ENCODE peak calls at places on chromosomes 5 and 9, in six cellular contexts. E is heart right ventricle; B is mucosa of descending colon; I is choroid plexus epithelial cell; K is stimulated activated CD8-positive, alpha-beta memory T cell treated with anti-CD3 and anti-CD28 coated beads, Interleukin-7, amount 100 ng/mL, for 24 hours; H is M059J. F is an unnamed sample.
A peak's percentile ranks its signal among the peaks of the same experiment; 100 is the strongest.

GRCh38 chr5:122937914-122938313 is 92.5 kb downstream of the SNX24 start:
- DNase-seq in B (no peak), E (peak; percentile 26), H (no peak), I (peak; percentile 25), K (no peak), F (no peak)

GRCh38 chr5:171342362-171343111 is 33.5 kb downstream of the TLX3 start:
- DNase-seq in B (no peak), H (peak; percentile 59), I (peak; percentile 84), E (peak; percentile 15), K (no peak), F (peak; percentile 67)

GRCh38 chr5:75078035-75078434 is 25.7 kb upstream of the GCNT4 start:
- DNase-seq in I (no peak), K (no peak), E (no peak), H (no peak), B (no peak), F (no peak)

GRCh38 chr5:67702008-67702407 is 505.4 kb upstream of the CD180 start:
- DNase-seq in I (no peak), K (no peak), H (no peak), E (no peak), B (no peak), F (no peak)

GRCh38 chr5:134586866-134587524 is 45.6 kb downstream of the SAR1B start:
- DNase-seq in H (peak; percentile 62), B (peak; percentile 89), I (peak; percentile 86), K (peak; percentile 85), E (peak; percentile 78), F (peak; percentile 75)

GRCh38 chr9:79134654-79135053 is 437.1 kb upstream of the TLE4 start:
- DNase-seq in I (peak; percentile 37), B (no peak), H (peak; percentile 91), K (no peak), E (no peak), F (peak; percentile 71)

GRCh38 chr9:109319072-109319630 is 1.7 kb downstream of the EPB41L4B start:
- DNase-seq in E (no peak), K (no peak), I (no peak), B (peak; percentile 79), H (no peak), F (no peak)

GRCh38 chr5:11941566-11941965 is 37.3 kb upstream of the CTNND2 start:
- DNase-seq in I (no peak), K (no peak), B (no peak), E (no peak), H (no peak), F (no peak)

GRCh38 chr5:116763987-116764866 is 189.6 kb upstream of the SEMA6A start:
- DNase-seq in H (peak; percentile 7), E (no peak), I (peak; percentile 64), B (no peak), K (no peak), F (no peak)

GRCh38 chr5:170278611-170279500 is 18.7 kb downstream of the LCP2 start:
- DNase-seq in H (peak; percentile 63), I (peak; percentile 10), K (peak; percentile 62), E (peak; percentile 33), B (peak; percentile 70), F (no peak)

GRCh38 chr9:137989999-137990715 is 112.6 kb downstream of the CACNA1B start:
- DNase-seq in B (no peak), I (no peak), E (no peak), H (peak; percentile 15), K (no peak), F (no peak)

GRCh38 chr9:87334366-87334765 is 163.3 kb upstream of the DAPK1 start:
- DNase-seq in K (no peak), I (no peak), E (no peak), B (no peak), H (peak; percentile 47), F (no peak)

GRCh38 chr9:127905788-127906191 is 6.4 kb upstream of the ST6GALNAC6 start:
- DNase-seq in E (no peak), K (no peak), I (no peak), H (no peak), B (peak; percentile 69), F (no peak)